ENCODE peak calls at places on chromosomes 13 and 19, in nine cellular contexts. S is left ventricle myocardium inferior; G is lower lobe of right lung; W is AG04450; T is IMR-90; O is fibroblast of lung; E is SJSA1; Z is effector memory CD4-positive, alpha-beta T cell; R is testis. D is an unnamed sample.

GRCh38 chr19:912181-913079 is 589 bp downstream of the R3HDM4 start:
- DNase-seq in S (no peak), G (no peak), W (no peak), T (no peak), O (no peak), E (no peak), Z (no peak), R (no peak), D (no peak)

GRCh38 chr19:39595950-39596349 is 6.4 kb upstream of the LGALS13 start:
- DNase-seq in S (no peak), G (no peak), W (no peak), T (no peak), O (no peak), E (no peak), Z (no peak), R (no peak), D (no peak)

GRCh38 chr13:26498524-26499208 is 58.8 kb upstream of the WASF3 start:
- DNase-seq in S (no peak), G (no peak), W (no peak), T (peak), O (peak), E (no peak), Z (no peak), R (no peak), D (no peak)

GRCh38 chr19:1470864-1471513 is 8.0 kb downstream of the C19orf25 start:
- DNase-seq in S (no peak), G (no peak), W (no peak), T (no peak), O (no peak), E (peak), Z (no peak), R (no peak), D (no peak)

GRCh38 chr19:41987141-41987860 is 6.7 kb downstream of the ATP1A3 start:
- DNase-seq in S (no peak), G (no peak), W (no peak), T (no peak), O (no peak), E (no peak), Z (no peak), R (no peak), D (no peak)

GRCh38 chr13:57634829-57635165 is 3.3 kb downstream of the PCDH17 start:
- DNase-seq in S (no peak), G (no peak), W (no peak), T (no peak), O (no peak), E (no peak), Z (no peak), R (peak), D (no peak)

GRCh38 chr19:6476155-6476895 is 5.3 kb downstream of the DENND1C start:
- DNase-seq in S (peak), G (peak), W (no peak), T (peak), O (peak), E (peak), Z (peak), R (peak), D (peak)

GRCh38 chr19:42125536-42125935 is 6.7 kb downstream of the POU2F2 start:
- DNase-seq in S (no peak), G (no peak), W (no peak), T (no peak), O (no peak), E (no peak), Z (no peak), R (no peak), D (no peak)

GRCh38 chr13:26503826-26504594 is 53.5 kb upstream of the WASF3 start:
- DNase-seq in S (no peak), G (no peak), W (no peak), T (no peak), O (no peak), E (no peak), Z (no peak), R (peak), D (no peak)

GRCh38 chr13:29676535-29676934 is 81.0 kb upstream of the SLC7A1 start:
- DNase-seq in S (no peak), G (no peak), W (no peak), T (peak), O (no peak), E (peak), Z (no peak), R (no peak), D (no peak)

GRCh38 chr19:37551123-37551993 is 43.2 kb downstream of the ZNF571 start:
- DNase-seq in S (peak), G (no peak), W (peak), T (peak), O (peak), E (no peak), Z (peak), R (peak), D (peak)

GRCh38 chr13:74036373-74036772 is 97.8 kb downstream of the KLF12 start:
- DNase-seq in S (no peak), G (no peak), W (no peak), T (no peak), O (no peak), E (no peak), Z (no peak), R (no peak), D (peak)

GRCh38 chr13:62483774-62484173 is 1068.1 kb upstream of the PCDH20 start:
- DNase-seq in S (no peak), G (no peak), W (no peak), T (peak), O (no peak), E (no peak), Z (no peak), R (no peak), D (no peak)

GRCh38 chr13:23928985-23929384 is 31.7 kb upstream of the C1QTNF9B start:
- DNase-seq in S (no peak), G (no peak), W (peak), T (peak), O (peak), E (peak), Z (no peak), R (no peak), D (peak)

GRCh38 chr19:37564624-37565369 is 29.8 kb downstream of the ZNF571 start:
- DNase-seq in S (no peak), G (no peak), W (no peak), T (no peak), O (peak), E (no peak), Z (no peak), R (no peak), D (no peak)

GRCh38 chr13:102935896-102936321 is 90.1 kb downstream of the ERCC5 start:
- DNase-seq in S (no peak), G (no peak), W (no peak), T (no peak), O (no peak), E (no peak), Z (no peak), R (no peak), D (no peak)

GRCh38 chr19:13554506-13555235 is 48.4 kb upstream of the CACNA1A start:
- DNase-seq in S (no peak), G (no peak), W (no peak), T (no peak), O (no peak), E (no peak), Z (no peak), R (no peak), D (no peak)

GRCh38 chr19:13561461-13561860 is 55.2 kb upstream of the CACNA1A start:
- DNase-seq in S (no peak), G (no peak), W (no peak), T (no peak), O (no peak), E (no peak), Z (no peak), R (no peak), D (no peak)

GRCh38 chr19:13556552-13556951 is 50.3 kb upstream of the CACNA1A start:
- DNase-seq in S (no peak), G (no peak), W (no peak), T (no peak), O (no peak), E (no peak), Z (no peak), R (no peak), D (no peak)

GRCh38 chr19:13553880-13554400 is 47.7 kb upstream of the CACNA1A start:
- DNase-seq in S (no peak), G (no peak), W (no peak), T (no peak), O (no peak), E (no peak), Z (no peak), R (no peak), D (no peak)

GRCh38 chr19:13557756-13558398 is 51.6 kb upstream of the CACNA1A start:
- DNase-seq in S (no peak), G (no peak), W (no peak), T (no peak), O (no peak), E (no peak), Z (no peak), R (peak), D (no peak)
- H3K27ac ChIP-seq in S (no peak), G (no peak), W (no peak), T (no peak), O (no peak), E (no peak), Z (no peak), R (no peak), D (no peak)

GRCh38 chr19:27635401-27635800 is 1577.5 kb downstream of the UQCRFS1 start:
- DNase-seq in S (no peak), G (no peak), W (no peak), T (no peak), O (no peak), E (no peak), Z (no peak), R (no peak), D (no peak)
- H3K27ac ChIP-seq in S (no peak), G (no peak), W (no peak), T (no peak), O (no peak), E (no peak), Z (no peak), R (no peak), D (no peak)

GRCh38 chr19:49666120-49666444 is 349 bp downstream of the BCL2L12 start:
- DNase-seq in S (no peak), G (no peak), W (no peak), T (no peak), O (peak), E (no peak), Z (no peak), R (no peak), D (no peak)

GRCh38 chr19:49663224-49663623 is 2.4 kb downstream of the IRF3 start:
- DNase-seq in S (no peak), G (no peak), W (no peak), T (no peak), O (no peak), E (no peak), Z (no peak), R (no peak), D (no peak)

GRCh38 chr19:49665301-49666119 is at the start of the genes BCL2L12 and IRF3:
- DNase-seq in S (peak), G (peak), W (peak), T (peak), O (peak), E (peak), Z (peak), R (peak), D (peak)

GRCh38 chr19:49662011-49662410 is 3.6 kb downstream of the IRF3 start:
- DNase-seq in S (no peak), G (no peak), W (no peak), T (no peak), O (no peak), E (no peak), Z (no peak), R (no peak), D (no peak)

DNA sequence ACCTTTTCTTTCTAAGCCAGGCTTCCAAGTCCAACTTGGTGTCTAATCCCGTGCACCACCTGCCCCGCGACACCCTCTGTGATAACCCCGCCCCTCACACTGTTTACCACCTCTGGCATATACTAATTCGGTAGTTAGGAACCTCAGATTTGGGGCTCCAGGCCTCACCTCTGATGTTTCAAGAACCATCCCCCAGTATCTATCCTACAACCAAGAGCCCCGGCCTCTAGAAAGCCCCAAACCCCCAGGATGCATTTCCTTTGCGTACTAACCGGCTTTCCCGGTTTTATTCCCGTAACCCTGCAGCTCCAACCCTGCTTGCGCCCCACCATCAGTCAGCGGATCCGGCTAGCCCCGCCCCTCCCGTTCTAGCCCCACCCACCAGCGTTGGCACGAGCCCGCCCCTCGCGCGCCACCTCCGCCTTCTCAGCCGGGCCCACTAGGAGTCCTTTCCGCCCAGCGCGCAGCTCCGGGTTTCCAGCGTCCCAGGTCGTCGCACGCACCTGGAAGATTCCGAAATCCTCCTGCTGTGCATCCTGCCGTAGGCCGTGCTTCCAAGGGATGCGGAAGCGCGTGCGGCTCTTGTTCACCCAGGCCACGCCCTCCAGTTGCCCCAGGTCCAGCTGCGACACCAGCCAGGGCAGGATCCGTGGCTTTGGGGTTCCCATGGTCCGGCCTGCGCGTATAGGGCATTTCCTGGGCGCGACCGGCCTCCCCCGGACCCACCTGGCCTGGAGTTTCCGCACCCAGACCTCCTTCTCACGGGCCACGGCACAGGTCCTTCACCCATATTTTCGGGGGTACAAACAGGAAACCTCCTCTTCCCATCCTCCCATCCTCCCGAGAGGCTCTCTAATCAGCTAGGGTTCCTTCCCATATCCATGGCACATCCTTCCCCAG is 1.2 kb downstream of the IRF3 start:
- DNase-seq in S (peak), G (peak), W (no peak), T (peak), O (peak), E (peak), Z (peak), R (peak), D (peak)
- H3K27ac ChIP-seq in S (peak), G (peak), W (peak), T (peak), O (peak), E (peak), Z (peak), R (peak), D (peak)

GRCh38 chr13:85431720-85432119 is 367.5 kb downstream of the SLITRK6 start:
- DNase-seq in S (no peak), G (no peak), W (no peak), T (no peak), O (no peak), E (no peak), Z (no peak), R (no peak), D (no peak)
- H3K27ac ChIP-seq in S (no peak), G (no peak), W (no peak), T (no peak), O (no peak), E (no peak), Z (no peak), R (no peak), D (no peak)

GRCh38 chr13:40121711-40122110 is 466.2 kb downstream of the COG6 start:
- DNase-seq in S (no peak), G (no peak), W (no peak), T (no peak), O (no peak), E (no peak), Z (no peak), R (no peak), D (no peak)

GRCh38 chr13:40119852-40120251 is 464.4 kb downstream of the COG6 start:
- DNase-seq in S (no peak), G (no peak), W (no peak), T (no peak), O (no peak), E (no peak), Z (no peak), R (no peak), D (no peak)

GRCh38 chr13:40120781-40121180 is 465.3 kb downstream of the COG6 start:
- DNase-seq in S (no peak), G (no peak), W (no peak), T (no peak), O (peak), E (no peak), Z (no peak), R (no peak), D (no peak)

GRCh38 chr13:40118337-40118736 is 462.9 kb downstream of the COG6 start:
- DNase-seq in S (no peak), G (no peak), W (no peak), T (no peak), O (no peak), E (no peak), Z (no peak), R (no peak), D (no peak)

GRCh38 chr13:40120288-40120687 is 464.8 kb downstream of the COG6 start:
- DNase-seq in S (no peak), G (no peak), W (no peak), T (no peak), O (peak), E (no peak), Z (no peak), R (no peak), D (no peak)
- H3K27ac ChIP-seq in S (peak), G (no peak), W (no peak), T (no peak), O (no peak), E (no peak), Z (no peak), R (no peak), D (no peak)

GRCh38 chr19:15291666-15292065 is 40.7 kb downstream of the BRD4 start:
- DNase-seq in S (no peak), G (no peak), W (no peak), T (peak), O (no peak), E (no peak), Z (no peak), R (no peak), D (no peak)
- H3K27ac ChIP-seq in S (no peak), G (no peak), W (no peak), T (no peak), O (no peak), E (no peak), Z (no peak), R (no peak), D (peak)